ENCODE peak calls at places on chromosomes 6 and 20, in eight cellular contexts. One of them, this sample, is unnamed.

GRCh38 chr6:53623497-53623896 is 42.1 kb downstream of the KLHL31 start:
- DNase-seq in IMR-90: peak; percentile 61
- DNase-seq in OCI-LY7: no peak
- DNase-seq in HFFc6: no peak
- DNase-seq in upper lobe of right lung: no peak
- DNase-seq in GM12865: no peak
- DNase-seq in left lung: no peak
- DNase-seq in Peyer's patch: no peak
- DNase-seq in this sample: no peak

GRCh38 chr6:27133281-27134227 is 113.9 kb upstream of the PRSS16 start:
- DNase-seq in IMR-90: peak; percentile 78
- DNase-seq in OCI-LY7: peak; percentile 89
- DNase-seq in HFFc6: peak; percentile 85
- DNase-seq in upper lobe of right lung: peak; percentile 84
- DNase-seq in GM12865: peak; percentile 93
- DNase-seq in left lung: peak; percentile 90
- DNase-seq in Peyer's patch: peak; percentile 77
- DNase-seq in this sample: no peak

GRCh38 chr20:51653226-51653625 is 110.7 kb upstream of the NFATC2 start:
- DNase-seq in IMR-90: no peak
- DNase-seq in OCI-LY7: no peak
- DNase-seq in HFFc6: no peak
- DNase-seq in upper lobe of right lung: no peak
- DNase-seq in GM12865: no peak
- DNase-seq in left lung: no peak
- DNase-seq in Peyer's patch: no peak
- DNase-seq in this sample: no peak

GRCh38 chr20:56582557-56582956 is 46.5 kb upstream of the TFAP2C start:
- DNase-seq in IMR-90: no peak
- DNase-seq in OCI-LY7: no peak
- DNase-seq in HFFc6: no peak
- DNase-seq in upper lobe of right lung: no peak
- DNase-seq in GM12865: no peak
- DNase-seq in left lung: no peak
- DNase-seq in Peyer's patch: no peak
- DNase-seq in this sample: no peak

GRCh38 chr6:151121900-151122299 is 117.9 kb upstream of the AKAP12 start:
- DNase-seq in IMR-90: no peak
- DNase-seq in OCI-LY7: no peak
- DNase-seq in HFFc6: no peak
- DNase-seq in upper lobe of right lung: no peak
- DNase-seq in GM12865: no peak
- DNase-seq in left lung: no peak
- DNase-seq in Peyer's patch: no peak
- DNase-seq in this sample: no peak

GRCh38 chr6:168441434-168442391 is 729 bp downstream of the SMOC2 start:
- DNase-seq in IMR-90: no peak
- DNase-seq in OCI-LY7: no peak
- DNase-seq in HFFc6: no peak
- DNase-seq in upper lobe of right lung: no peak
- DNase-seq in GM12865: no peak
- DNase-seq in left lung: peak; percentile 74
- DNase-seq in Peyer's patch: no peak
- DNase-seq in this sample: no peak

GRCh38 chr20:50335866-50336265 is 145.2 kb downstream of the CEBPB start:
- DNase-seq in IMR-90: no peak
- DNase-seq in OCI-LY7: no peak
- DNase-seq in HFFc6: no peak
- DNase-seq in upper lobe of right lung: no peak
- DNase-seq in GM12865: no peak
- DNase-seq in left lung: no peak
- DNase-seq in Peyer's patch: no peak
- DNase-seq in this sample: no peak

GRCh38 chr20:3471397-3472021 is 691 bp downstream of the ATRN start:
- DNase-seq in IMR-90: no peak
- DNase-seq in OCI-LY7: no peak
- DNase-seq in HFFc6: no peak
- DNase-seq in upper lobe of right lung: no peak
- DNase-seq in GM12865: no peak
- DNase-seq in left lung: no peak
- DNase-seq in Peyer's patch: no peak
- DNase-seq in this sample: no peak

GRCh38 chr20:56422131-56422823 is 10.2 kb downstream of the CASS4 start:
- DNase-seq in IMR-90: peak; percentile 88
- DNase-seq in OCI-LY7: no peak
- DNase-seq in HFFc6: peak; percentile 79
- DNase-seq in upper lobe of right lung: no peak
- DNase-seq in GM12865: no peak
- DNase-seq in left lung: no peak
- DNase-seq in Peyer's patch: no peak
- DNase-seq in this sample: no peak

GRCh38 chr6:16723833-16724232 is 37.4 kb downstream of the ATXN1 start:
- DNase-seq in IMR-90: peak; percentile 96
- DNase-seq in OCI-LY7: no peak
- DNase-seq in HFFc6: peak; percentile 95
- DNase-seq in upper lobe of right lung: no peak
- DNase-seq in GM12865: no peak
- DNase-seq in left lung: no peak
- DNase-seq in Peyer's patch: no peak
- DNase-seq in this sample: no peak

GRCh38 chr6:75830959-75831885 is 82.2 kb downstream of the MYO6 start:
- DNase-seq in IMR-90: peak; percentile 77
- DNase-seq in OCI-LY7: no peak
- DNase-seq in HFFc6: peak; percentile 13
- DNase-seq in upper lobe of right lung: no peak
- DNase-seq in GM12865: peak; percentile 57
- DNase-seq in left lung: no peak
- DNase-seq in Peyer's patch: no peak
- DNase-seq in this sample: peak; percentile 30

GRCh38 chr20:24699321-24700165 is 230.1 kb downstream of the SYNDIG1 start:
- DNase-seq in IMR-90: no peak
- DNase-seq in OCI-LY7: no peak
- DNase-seq in HFFc6: peak; percentile 5
- DNase-seq in upper lobe of right lung: peak; percentile 36
- DNase-seq in GM12865: no peak
- DNase-seq in left lung: no peak
- DNase-seq in Peyer's patch: peak; percentile 4
- DNase-seq in this sample: no peak

GRCh38 chr6:16731503-16732018 is 29.7 kb downstream of the ATXN1 start:
- DNase-seq in IMR-90: no peak
- DNase-seq in OCI-LY7: no peak
- DNase-seq in HFFc6: no peak
- DNase-seq in upper lobe of right lung: no peak
- DNase-seq in GM12865: peak; percentile 70
- DNase-seq in left lung: no peak
- DNase-seq in Peyer's patch: no peak
- DNase-seq in this sample: peak; percentile 30

GRCh38 chr20:15111654-15112053 is 774.2 kb upstream of the FLRT3 start:
- DNase-seq in IMR-90: no peak
- DNase-seq in OCI-LY7: no peak
- DNase-seq in HFFc6: no peak
- DNase-seq in upper lobe of right lung: no peak
- DNase-seq in GM12865: no peak
- DNase-seq in left lung: no peak
- DNase-seq in Peyer's patch: no peak
- DNase-seq in this sample: no peak

GRCh38 chr20:47099749-47100515 is 205.3 kb downstream of the EYA2 start:
- DNase-seq in IMR-90: peak; percentile 33
- DNase-seq in OCI-LY7: no peak
- DNase-seq in HFFc6: no peak
- DNase-seq in upper lobe of right lung: no peak
- DNase-seq in GM12865: no peak
- DNase-seq in left lung: no peak
- DNase-seq in Peyer's patch: no peak
- DNase-seq in this sample: no peak

GRCh38 chr6:112443666-112444065 is 96.5 kb downstream of the RFPL4B start:
- DNase-seq in IMR-90: peak; percentile 74
- DNase-seq in OCI-LY7: no peak
- DNase-seq in HFFc6: peak; percentile 16
- DNase-seq in upper lobe of right lung: no peak
- DNase-seq in GM12865: no peak
- DNase-seq in left lung: no peak
- DNase-seq in Peyer's patch: no peak
- DNase-seq in this sample: no peak
- TF ChIP-seq CTCF in IMR-90: no peak
- TF ChIP-seq CTCF in OCI-LY7: no peak
- TF ChIP-seq CTCF in HFFc6: no peak
- TF ChIP-seq CTCF in upper lobe of right lung: no peak
- TF ChIP-seq CTCF in GM12865: no peak
- TF ChIP-seq CTCF in left lung: no peak
- TF ChIP-seq CTCF in Peyer's patch: no peak
- TF ChIP-seq CTCF in this sample: no peak

DNA sequence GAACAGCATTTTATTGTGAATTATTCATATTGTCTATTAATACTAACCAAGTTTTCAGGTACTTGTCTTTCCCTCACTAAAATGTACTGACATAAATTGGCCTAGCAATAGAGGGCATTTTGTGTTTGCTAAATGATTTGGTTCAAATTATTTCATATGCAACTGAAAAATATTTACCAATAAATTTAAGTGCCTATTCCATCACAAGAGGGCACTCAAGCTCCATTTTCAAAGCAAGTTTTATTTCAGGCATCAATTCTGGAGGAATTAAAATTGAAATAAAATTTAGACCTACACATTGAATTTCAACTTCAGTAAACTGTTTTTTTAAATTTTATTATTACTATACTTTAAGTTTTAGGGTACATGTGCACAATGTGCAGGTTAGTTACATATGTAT is 114.3 kb upstream of the SYNCRIP start:
- DNase-seq in IMR-90: peak; percentile 44
- DNase-seq in OCI-LY7: peak; percentile 21
- DNase-seq in HFFc6: peak; percentile 12
- DNase-seq in upper lobe of right lung: no peak
- DNase-seq in GM12865: peak; percentile 24
- DNase-seq in left lung: no peak
- DNase-seq in Peyer's patch: no peak
- DNase-seq in this sample: no peak
- TF ChIP-seq CTCF in IMR-90: peak; percentile 77
- TF ChIP-seq CTCF in OCI-LY7: peak; percentile 76
- TF ChIP-seq CTCF in HFFc6: peak; percentile 75
- TF ChIP-seq CTCF in upper lobe of right lung: peak; percentile 41
- TF ChIP-seq CTCF in GM12865: peak; percentile 16
- TF ChIP-seq CTCF in left lung: peak; percentile 28
- TF ChIP-seq CTCF in Peyer's patch: no peak
- TF ChIP-seq CTCF in this sample: peak; percentile 38

GRCh38 chr20:44800398-44801046 is 9.8 kb downstream of the RIMS4 start:
- DNase-seq in IMR-90: no peak
- DNase-seq in OCI-LY7: peak; percentile 8
- DNase-seq in HFFc6: no peak
- DNase-seq in upper lobe of right lung: no peak
- DNase-seq in GM12865: no peak
- DNase-seq in left lung: no peak
- DNase-seq in Peyer's patch: no peak
- DNase-seq in this sample: no peak
- TF ChIP-seq CTCF in IMR-90: peak; percentile 10
- TF ChIP-seq CTCF in OCI-LY7: peak; percentile 81
- TF ChIP-seq CTCF in HFFc6: peak; percentile 43
- TF ChIP-seq CTCF in upper lobe of right lung: no peak
- TF ChIP-seq CTCF in GM12865: peak; percentile 21
- TF ChIP-seq CTCF in left lung: no peak
- TF ChIP-seq CTCF in Peyer's patch: no peak
- TF ChIP-seq CTCF in this sample: no peak

GRCh38 chr6:47092249-47092648 is 50.1 kb upstream of the ADGRF1 start:
- DNase-seq in IMR-90: no peak
- DNase-seq in OCI-LY7: no peak
- DNase-seq in HFFc6: no peak
- DNase-seq in upper lobe of right lung: no peak
- DNase-seq in GM12865: no peak
- DNase-seq in left lung: no peak
- DNase-seq in Peyer's patch: no peak
- DNase-seq in this sample: no peak

GRCh38 chr6:47096233-47096887 is 54.2 kb upstream of the ADGRF1 start:
- DNase-seq in IMR-90: no peak
- DNase-seq in OCI-LY7: no peak
- DNase-seq in HFFc6: no peak
- DNase-seq in upper lobe of right lung: no peak
- DNase-seq in GM12865: no peak
- DNase-seq in left lung: no peak
- DNase-seq in Peyer's patch: no peak
- DNase-seq in this sample: no peak

GRCh38 chr6:47093169-47093568 is 51.0 kb upstream of the ADGRF1 start:
- DNase-seq in IMR-90: no peak
- DNase-seq in OCI-LY7: no peak
- DNase-seq in HFFc6: no peak
- DNase-seq in upper lobe of right lung: no peak
- DNase-seq in GM12865: no peak
- DNase-seq in left lung: no peak
- DNase-seq in Peyer's patch: no peak
- DNase-seq in this sample: no peak

GRCh38 chr6:47097092-47097945 is 55.2 kb upstream of the ADGRF1 start:
- DNase-seq in IMR-90: peak; percentile 85
- DNase-seq in OCI-LY7: peak; percentile 90
- DNase-seq in HFFc6: peak; percentile 73
- DNase-seq in upper lobe of right lung: peak; percentile 66
- DNase-seq in GM12865: peak; percentile 76
- DNase-seq in left lung: no peak
- DNase-seq in Peyer's patch: peak; percentile 25
- DNase-seq in this sample: peak; percentile 56

DNA sequence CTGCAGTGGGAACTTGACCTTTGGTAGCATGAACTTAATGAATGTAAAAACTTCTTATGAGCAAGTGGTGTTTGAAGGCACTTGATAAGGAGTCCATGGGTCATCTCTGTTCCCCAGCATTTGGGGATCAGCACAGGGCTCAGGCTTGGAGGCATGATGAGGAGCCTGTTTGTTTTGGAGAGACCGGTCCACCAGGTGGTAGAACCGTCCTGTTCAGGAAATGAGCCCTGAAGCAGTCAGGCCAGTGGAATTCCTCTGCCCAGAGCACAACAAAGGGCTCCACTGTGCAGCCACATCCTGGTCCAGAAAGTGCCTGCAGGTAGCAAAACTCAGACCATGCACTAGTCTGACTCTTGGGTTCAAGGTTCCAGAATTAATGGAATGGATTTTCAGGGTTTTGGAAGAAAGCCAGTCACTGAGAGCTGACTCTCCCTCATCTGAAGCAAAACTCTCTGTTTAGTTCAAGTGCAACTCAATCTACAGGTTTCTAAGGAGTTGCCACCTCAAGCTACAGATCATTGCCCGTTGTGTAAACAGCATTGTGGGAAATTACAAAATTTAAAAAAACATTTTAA is 52.3 kb upstream of the ADGRF1 start:
- DNase-seq in IMR-90: peak; percentile 13
- DNase-seq in OCI-LY7: peak; percentile 22
- DNase-seq in HFFc6: no peak
- DNase-seq in upper lobe of right lung: no peak
- DNase-seq in GM12865: no peak
- DNase-seq in left lung: no peak
- DNase-seq in Peyer's patch: no peak
- DNase-seq in this sample: no peak
- TF ChIP-seq CTCF in IMR-90: no peak
- TF ChIP-seq CTCF in OCI-LY7: no peak
- TF ChIP-seq CTCF in HFFc6: no peak
- TF ChIP-seq CTCF in upper lobe of right lung: no peak
- TF ChIP-seq CTCF in GM12865: no peak
- TF ChIP-seq CTCF in left lung: no peak
- TF ChIP-seq CTCF in Peyer's patch: no peak
- TF ChIP-seq CTCF in this sample: no peak

This sample was measured in GM13977.